ENCODE peak calls at places on chromosomes 2 and 18, in five cellular contexts. W is OCI-LY7, Q is psoas muscle, P is astrocyte, Z is A549. G is an unnamed sample. For H3K4me1, the result is how much of the 10 kb centered on the place peaks cover.

GRCh38 chr18:46324556-46324955 is 220.4 kb downstream of the HAUS1 start:
- DNase-seq in W (peak), Q (no peak), P (peak), Z (peak), G (no peak)

GRCh38 chr2:105376789-105377231 is 22.0 kb downstream of the FHL2 start:
- DNase-seq in W (no peak), Q (no peak), P (peak), Z (no peak), G (peak)

GRCh38 chr18:111292-112014 is 46.9 kb upstream of the USP14 start:
- DNase-seq in W (no peak), Q (peak), P (peak), Z (peak), G (peak)

GRCh38 chr2:40034198-40034597 is 255.1 kb upstream of the THUMPD2 start:
- DNase-seq in W (peak), Q (no peak), P (peak), Z (no peak), G (no peak)

GRCh38 chr2:11250400-11251277 is 93.8 kb downstream of the ROCK2 start:
- DNase-seq in W (no peak), Q (no peak), P (peak), Z (no peak), G (no peak)

GRCh38 chr2:216545359-216545758 is 46.7 kb downstream of the RPL37A start:
- DNase-seq in W (no peak), Q (no peak), P (peak), Z (no peak), G (no peak)

GRCh38 chr18:48529796-48530195 is 9.0 kb upstream of the CTIF start:
- DNase-seq in W (no peak), Q (no peak), P (peak), Z (no peak), G (peak)

GRCh38 chr2:36530983-36531354 is 67.0 kb downstream of the FEZ2 start:
- DNase-seq in W (no peak), Q (no peak), P (no peak), Z (no peak), G (no peak)

GRCh38 chr2:99911711-99912110 is 230.7 kb downstream of the AFF3 start:
- DNase-seq in W (no peak), Q (no peak), P (no peak), Z (no peak), G (no peak)

GRCh38 chr18:57555134-57555533 is 31.4 kb downstream of the FECH start:
- DNase-seq in W (no peak), Q (no peak), P (no peak), Z (no peak), G (no peak)

GRCh38 chr18:3857544-3857943 is 407.6 kb downstream of the TGIF1 start:
- DNase-seq in W (no peak), Q (no peak), P (no peak), Z (no peak), G (no peak)

GRCh38 chr2:203870481-203870880 is 2.9 kb downstream of the CTLA4 start:
- DNase-seq in W (no peak), Q (no peak), P (no peak), Z (no peak), G (no peak)

GRCh38 chr2:74730530-74730929 is 76.5 kb downstream of the SEMA4F start:
- DNase-seq in W (no peak), Q (no peak), P (no peak), Z (no peak), G (no peak)

GRCh38 chr2:172285010-172285621 is 142.3 kb upstream of the ITGA6 start:
- DNase-seq in W (no peak), Q (no peak), P (peak), Z (no peak), G (peak)

GRCh38 chr18:58208207-58208944 is 164.3 kb downstream of the NEDD4L start:
- DNase-seq in W (no peak), Q (no peak), P (peak), Z (no peak), G (no peak)

GRCh38 chr2:18432999-18433398 is 127.5 kb downstream of the RDH14 start:
- DNase-seq in W (no peak), Q (no peak), P (peak), Z (no peak), G (no peak)

GRCh38 chr2:206011795-206012194 is 74.2 kb downstream of the INO80D start:
- DNase-seq in W (no peak), Q (no peak), P (no peak), Z (no peak), G (no peak)

GRCh38 chr2:121524650-121525425 is 5.8 kb upstream of the RNU4ATAC start:
- DNase-seq in W (no peak), Q (no peak), P (no peak), Z (no peak), G (no peak)

GRCh38 chr18:30514059-30514458 is 528.5 kb downstream of the DSC3 start:
- DNase-seq in W (no peak), Q (no peak), P (no peak), Z (no peak), G (no peak)

GRCh38 chr2:197668296-197668695 is 7.1 kb downstream of the RFTN2 start:
- DNase-seq in W (no peak), Q (no peak), P (no peak), Z (no peak), G (no peak)

GRCh38 chr2:146388757-146389156 is 1456.1 kb upstream of the ACVR2A start:
- DNase-seq in W (no peak), Q (no peak), P (peak), Z (no peak), G (no peak)

GRCh38 chr2:929965-930364 is 20.7 kb upstream of the SNTG2 start:
- DNase-seq in W (no peak), Q (no peak), P (no peak), Z (no peak), G (no peak)

GRCh38 chr18:58856881-58857280 is 7.8 kb upstream of the ZNF532 start:
- DNase-seq in W (no peak), Q (no peak), P (no peak), Z (no peak), G (peak)

GRCh38 chr18:69839497-69839896 is 108.2 kb downstream of the CD226 start:
- DNase-seq in W (no peak), Q (no peak), P (no peak), Z (no peak), G (no peak)

GRCh38 chr18:3066391-3067079 is 53.6 kb upstream of the LPIN2 start:
- DNase-seq in W (no peak), Q (no peak), P (no peak), Z (no peak), G (no peak)

GRCh38 chr2:165794520-165794882 is 454 bp upstream of the GALNT3 start:
- DNase-seq in W (no peak), Q (peak), P (peak), Z (no peak), G (peak)

GRCh38 chr2:96470636-96471035 is 34.5 kb downstream of the NEURL3 start:
- DNase-seq in W (no peak), Q (peak), P (no peak), Z (peak), G (no peak)

GRCh38 chr2:96977631-96978195 is 8.7 kb downstream of the FAM178B start:
- DNase-seq in W (no peak), Q (no peak), P (peak), Z (peak), G (no peak)

GRCh38 chr18:35513181-35513932 is 15.6 kb upstream of the INO80C start:
- DNase-seq in W (no peak), Q (peak), P (peak), Z (peak), G (no peak)

GRCh38 chr18:59631583-59632181 is 65.5 kb downstream of the CCBE1 start:
- DNase-seq in W (peak), Q (no peak), P (no peak), Z (peak), G (no peak)

GRCh38 chr2:180656455-180656847 is 324.0 kb upstream of the UBE2E3 start:
- DNase-seq in W (no peak), Q (no peak), P (peak), Z (peak), G (peak)

GRCh38 chr2:176099737-176100546 is at the start of gene HOXD12:
- DNase-seq in W (no peak), Q (no peak), P (no peak), Z (no peak), G (no peak)

DNA sequence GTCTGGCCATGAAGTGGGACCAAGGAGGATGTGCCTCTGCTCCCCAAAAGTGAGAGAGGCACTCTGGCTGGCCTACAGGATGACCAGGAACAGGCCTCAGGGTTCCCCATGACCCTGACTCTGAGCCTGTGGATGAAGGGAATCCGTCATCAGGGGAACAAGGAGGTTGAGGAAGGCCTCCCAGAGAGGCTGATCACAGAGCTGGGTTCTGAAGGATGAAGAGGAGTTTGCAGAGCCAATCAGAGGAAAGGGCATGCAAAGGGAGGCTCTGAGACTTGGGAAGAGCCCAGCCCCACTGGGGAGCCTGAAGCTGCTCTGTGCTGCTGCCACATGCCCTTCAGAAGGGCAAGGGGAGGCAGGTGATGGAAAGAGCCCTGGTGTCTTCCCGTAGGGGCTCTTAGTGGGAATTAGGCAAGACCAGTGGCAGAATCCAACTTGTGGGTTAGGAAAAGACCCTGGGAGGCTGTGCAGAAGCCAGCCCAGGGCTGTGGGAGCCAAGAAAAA is 141.3 kb upstream of the ID2 start:
- DNase-seq in W (no peak), Q (no peak), P (no peak), Z (no peak), G (no peak)
- H3K4me1 ChIP-seq in W (half or more), Q (under half), P (under half), Z (under half), G (under half)

DNA sequence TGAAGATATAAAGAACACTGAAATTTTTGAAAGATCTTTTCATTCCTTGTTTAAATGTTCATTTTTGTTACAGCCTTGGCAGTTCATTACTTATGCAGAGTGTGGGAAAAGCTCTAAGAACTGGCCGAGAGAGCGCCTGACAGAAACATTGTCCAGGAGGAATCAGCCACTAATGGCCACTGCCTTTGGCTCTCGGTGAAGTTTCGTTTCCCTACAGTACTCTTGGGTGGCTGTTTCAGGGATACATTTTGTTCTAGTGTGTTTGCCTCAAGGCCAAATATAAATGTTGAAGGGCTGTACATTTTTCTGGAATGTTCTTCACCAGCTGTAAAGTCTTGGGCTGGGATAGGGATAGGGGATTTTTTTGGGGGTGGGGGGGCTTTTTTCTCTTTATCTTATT is 10.8 kb downstream of the SPTBN1 start:
- DNase-seq in W (no peak), Q (no peak), P (no peak), Z (no peak), G (no peak)
- H3K4me1 ChIP-seq in W (under half), Q (half or more), P (under half), Z (under half), G (under half)

DNA sequence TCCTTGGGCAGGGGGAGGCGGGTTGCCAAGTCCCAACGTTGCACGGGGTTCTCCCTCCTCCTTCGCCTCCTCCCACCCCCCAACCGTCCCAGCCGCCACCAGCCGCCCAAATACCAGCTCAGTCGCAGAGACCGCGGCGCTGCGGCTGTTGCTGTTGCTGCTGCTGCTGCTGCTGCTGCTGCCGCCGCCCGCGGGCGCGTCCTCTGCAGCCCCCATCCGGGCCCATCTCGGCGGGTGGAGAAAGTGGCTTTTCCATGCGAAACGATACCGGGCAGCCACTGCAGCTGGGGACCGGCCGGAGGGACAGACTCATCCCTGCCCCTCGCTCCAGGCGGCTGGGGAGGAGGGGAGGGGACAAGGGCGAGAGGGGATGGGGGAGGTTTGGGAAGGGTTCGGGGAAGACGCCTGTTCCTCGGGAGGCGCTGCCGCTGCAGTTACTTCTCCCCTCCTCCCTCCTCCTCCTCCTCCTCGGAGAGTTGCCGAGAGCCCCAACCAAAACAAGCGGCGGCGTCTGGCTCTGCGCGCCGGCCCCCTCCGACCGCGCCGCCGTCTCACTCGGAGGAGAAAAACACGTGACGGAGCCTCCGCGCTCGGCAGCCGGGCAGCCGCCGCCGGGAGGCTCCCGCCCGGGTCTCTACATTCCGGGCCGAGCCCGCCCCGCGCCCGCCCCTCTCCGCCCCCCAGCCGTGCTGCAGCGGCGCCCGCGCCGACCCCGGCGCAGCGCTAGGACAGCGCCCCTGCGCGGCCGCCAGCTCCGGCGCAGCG is at the start of gene IRS1:
- DNase-seq in W (peak), Q (peak), P (peak), Z (no peak), G (peak)
- H3K4me1 ChIP-seq in W (under half), Q (under half), P (under half), Z (under half), G (half or more)

GRCh38 chr2:127381762-127382161 is 6.0 kb downstream of the MAP3K2 start:
- DNase-seq in W (no peak), Q (no peak), P (no peak), Z (no peak), G (no peak)

GRCh38 chr2:127377262-127377661 is 10.5 kb downstream of the MAP3K2 start:
- DNase-seq in W (no peak), Q (no peak), P (no peak), Z (no peak), G (no peak)

GRCh38 chr2:127382836-127383235 is 4.9 kb downstream of the MAP3K2 start:
- DNase-seq in W (no peak), Q (no peak), P (no peak), Z (no peak), G (no peak)

GRCh38 chr2:127376265-127376664 is 11.5 kb downstream of the MAP3K2 start:
- DNase-seq in W (no peak), Q (no peak), P (no peak), Z (no peak), G (no peak)

GRCh38 chr2:127379712-127380355 is 7.9 kb downstream of the MAP3K2 start:
- DNase-seq in W (no peak), Q (no peak), P (no peak), Z (no peak), G (no peak)
- H3K4me1 ChIP-seq in W (under half), Q (half or more), P (under half), Z (under half), G (under half)

GRCh38 chr2:209563453-209563852 is 139.6 kb downstream of the MAP2 start:
- DNase-seq in W (no peak), Q (no peak), P (no peak), Z (no peak), G (no peak)
- H3K4me1 ChIP-seq in W (under half), Q (under half), P (under half), Z (under half), G (under half)

GRCh38 chr2:189298038-189298437 is 118.5 kb upstream of the COL5A2 start:
- DNase-seq in W (no peak), Q (no peak), P (peak), Z (no peak), G (no peak)

GRCh38 chr2:189300917-189301316 is 121.4 kb upstream of the COL5A2 start:
- DNase-seq in W (no peak), Q (no peak), P (no peak), Z (no peak), G (no peak)

GRCh38 chr2:189297446-189297845 is 117.9 kb upstream of the COL5A2 start:
- DNase-seq in W (no peak), Q (no peak), P (peak), Z (no peak), G (no peak)

GRCh38 chr2:189299974-189300373 is 120.4 kb upstream of the COL5A2 start:
- DNase-seq in W (no peak), Q (no peak), P (no peak), Z (no peak), G (no peak)

DNA sequence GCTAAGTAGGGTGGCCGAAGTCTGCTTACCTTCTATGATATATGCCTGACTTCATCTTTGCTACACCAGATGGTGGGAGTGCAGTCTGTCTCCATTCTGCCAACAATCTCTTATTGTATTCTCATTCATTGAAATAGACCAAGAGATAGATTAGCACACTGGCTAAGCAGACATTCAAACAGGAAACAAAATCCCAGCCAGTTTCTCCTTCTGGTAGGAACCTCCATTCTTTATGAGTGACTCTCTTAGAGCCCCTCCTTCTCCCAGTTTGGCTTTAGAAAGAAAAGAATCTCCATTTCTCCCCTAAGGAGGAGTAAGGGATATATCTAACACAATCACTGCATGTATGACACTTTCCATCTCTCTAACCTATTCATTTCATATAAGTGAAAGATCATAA is 118.9 kb upstream of the COL5A2 start:
- DNase-seq in W (no peak), Q (no peak), P (peak), Z (no peak), G (no peak)
- H3K4me1 ChIP-seq in W (under half), Q (under half), P (under half), Z (under half), G (under half)

GRCh38 chr2:141062443-141062842 is 1068.4 kb downstream of the LRP1B start:
- DNase-seq in W (no peak), Q (no peak), P (peak), Z (no peak), G (no peak)
- H3K4me1 ChIP-seq in W (under half), Q (under half), P (under half), Z (under half), G (under half)

GRCh38 chr2:190679391-190679790 is 30.5 kb downstream of the NAB1 start:
- DNase-seq in W (no peak), Q (no peak), P (no peak), Z (no peak), G (no peak)

GRCh38 chr2:190678444-190679162 is 29.7 kb downstream of the NAB1 start:
- DNase-seq in W (no peak), Q (no peak), P (peak), Z (no peak), G (no peak)

GRCh38 chr2:190677255-190677654 is 28.4 kb downstream of the NAB1 start:
- DNase-seq in W (no peak), Q (no peak), P (no peak), Z (no peak), G (no peak)

GRCh38 chr2:190670182-190670946 is 21.5 kb downstream of the NAB1 start:
- DNase-seq in W (no peak), Q (no peak), P (no peak), Z (no peak), G (no peak)

DNA sequence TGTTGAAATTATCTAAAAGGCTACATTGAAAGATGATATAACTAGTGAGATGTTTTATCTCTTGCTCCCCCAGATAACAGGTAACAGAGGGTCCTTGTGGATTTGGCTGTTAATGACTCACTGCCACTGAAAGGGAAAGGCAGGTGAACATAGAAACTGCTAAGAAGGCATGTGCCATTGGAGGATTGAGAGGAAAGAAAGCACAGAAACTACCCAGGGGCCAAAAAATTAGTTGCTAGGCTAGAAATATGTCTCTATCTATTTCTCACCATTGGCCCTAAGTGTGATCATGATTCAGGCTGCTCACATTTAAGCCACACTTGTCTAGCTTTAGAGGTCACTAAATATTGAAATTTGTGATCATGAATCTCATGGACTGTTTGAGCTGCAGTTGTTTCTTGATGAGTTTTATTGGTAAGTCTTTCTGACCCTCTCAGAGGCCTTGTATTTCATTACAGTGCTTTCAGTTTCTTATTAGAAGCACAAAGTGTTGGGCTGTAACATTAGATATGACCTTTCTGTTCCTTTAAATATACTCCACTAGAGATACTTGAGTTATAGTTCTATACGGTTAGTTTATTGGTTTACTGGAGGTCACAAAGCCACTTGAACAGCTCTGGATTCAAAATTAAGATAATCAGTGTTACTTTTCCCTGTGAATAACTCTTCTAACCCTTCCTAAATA is 26.2 kb downstream of the NAB1 start:
- DNase-seq in W (no peak), Q (no peak), P (no peak), Z (no peak), G (no peak)
- H3K4me1 ChIP-seq in W (under half), Q (under half), P (under half), Z (under half), G (under half)

GRCh38 chr2:219245899-219246230 is 586 bp downstream of the STK16 start:
- DNase-seq in W (no peak), Q (no peak), P (no peak), Z (no peak), G (no peak)
- H3K4me1 ChIP-seq in W (half or more), Q (under half), P (under half), Z (half or more), G (under half)

DNA sequence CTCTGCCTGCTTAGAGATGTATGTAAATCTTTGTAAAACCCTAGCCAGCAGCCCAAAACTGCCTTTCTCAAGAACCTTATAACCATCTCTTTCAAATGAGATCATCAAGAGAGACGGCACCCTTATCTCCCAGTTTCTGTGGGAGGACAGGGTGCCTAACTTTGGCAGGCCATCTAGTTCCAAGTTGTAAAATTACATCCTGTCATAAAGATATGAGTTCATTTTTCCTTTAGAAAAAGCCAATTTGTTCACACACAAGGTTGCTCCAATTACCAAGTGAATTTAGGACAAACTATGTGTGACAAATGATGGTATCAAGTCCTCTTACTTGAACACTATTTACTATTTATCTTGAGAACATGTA is 65.3 kb downstream of the MEMO1 start:
- DNase-seq in W (no peak), Q (no peak), P (peak), Z (no peak), G (no peak)
- H3K4me1 ChIP-seq in W (under half), Q (under half), P (under half), Z (under half), G (under half)